ENCODE peak calls at places on chromosomes 5 and 9, in four cellular contexts. M is activated CD8-positive, alpha-beta memory T cell treated with anti-CD3 and anti-CD28 coated beads, Interleukin-2, amount 10 ng/mL, durations not matched to agents 7 days and 5 days; X is body of pancreas; P is heart right ventricle. J is an unnamed sample.
A peak's percentile ranks its signal among the peaks of the same experiment; 100 is the strongest.

GRCh38 chr9:134059661-134060395 is 8.0 kb downstream of the BRD3 start:
- ATAC-seq in M (peak; percentile 45), X (no peak), P (no peak), J (peak; percentile 6)

GRCh38 chr9:93480728-93481324 is 27.4 kb upstream of the FAM120AOS start:
- ATAC-seq in M (no peak), X (no peak), P (no peak), J (peak; percentile 40)

GRCh38 chr9:76868897-76869296 is 37.0 kb downstream of the PRUNE2 start:
- ATAC-seq in M (no peak), X (no peak), P (no peak), J (no peak)

GRCh38 chr5:168851902-168852321 is 272.7 kb upstream of the PANK3 start:
- ATAC-seq in M (peak; percentile 80), X (no peak), P (peak; percentile 46), J (peak; percentile 97)

GRCh38 chr5:75716715-75717081 is 539 bp downstream of the POC5 start:
- ATAC-seq in M (peak; percentile 2), X (no peak), P (no peak), J (peak; percentile 23)

GRCh38 chr5:86861514-86861913 is 243.8 kb downstream of the COX7C start:
- ATAC-seq in M (no peak), X (no peak), P (no peak), J (no peak)

GRCh38 chr9:21682981-21683380 is 119.5 kb upstream of the MTAP start:
- ATAC-seq in M (no peak), X (no peak), P (no peak), J (no peak)

GRCh38 chr5:73365301-73365853 is 83.2 kb downstream of the FOXD1 start:
- ATAC-seq in M (no peak), X (no peak), P (no peak), J (peak; percentile 39)

GRCh38 chr9:121587863-121588262 is 63.6 kb upstream of the DAB2IP start:
- ATAC-seq in M (no peak), X (no peak), P (no peak), J (no peak)

GRCh38 chr5:175627037-175627436 is 30.8 kb upstream of the HRH2 start:
- ATAC-seq in M (no peak), X (no peak), P (no peak), J (no peak)